ENCODE peak calls at places on chromosomes 11 and 22, in five cellular contexts. L is mesenchymal stem cell, E is tibial nerve, U is PC-9, K is pancreas. F is an unnamed sample.

GRCh38 chr11:23755076-23755475 is 741.8 kb upstream of the LUZP2 start:
- DNase-seq in E (no peak), K (no peak), L (no peak), U (no peak), F (no peak)

GRCh38 chr11:104970756-104971155 is 2.4 kb upstream of the CASP4 start:
- DNase-seq in L (no peak), E (no peak), U (no peak), K (no peak), F (no peak)

GRCh38 chr11:94595061-94595460 is 27.9 kb downstream of the PIWIL4 start:
- DNase-seq in E (no peak), U (no peak), L (no peak), K (no peak), F (no peak)

GRCh38 chr22:49753276-49753884 is 74.3 kb downstream of the BRD1 start:
- DNase-seq in U (no peak), E (no peak), K (no peak), L (no peak), F (no peak)

GRCh38 chr11:129374081-129374992 is 1.3 kb upstream of the BARX2 start:
- DNase-seq in K (no peak), L (peak), E (no peak), U (peak), F (no peak)

GRCh38 chr22:26610072-26610958 is 7.5 kb downstream of the CRYBB1 start:
- DNase-seq in K (no peak), U (no peak), L (peak), E (no peak), F (peak)

GRCh38 chr11:47991266-47991830 is 11.0 kb downstream of the PTPRJ start:
- DNase-seq in K (peak), E (no peak), L (peak), U (peak), F (no peak)

GRCh38 chr11:11505190-11505589 is 116.6 kb downstream of the GALNT18 start:
- DNase-seq in K (no peak), U (no peak), E (no peak), L (peak), F (no peak)

GRCh38 chr11:64545605-64546004 is 45.4 kb upstream of the SLC22A12 start:
- DNase-seq in K (no peak), E (no peak), U (peak), L (peak), F (no peak)

GRCh38 chr22:45462034-45462655 is 40.5 kb upstream of the FBLN1 start:
- DNase-seq in E (no peak), U (no peak), L (no peak), K (no peak), F (no peak)

GRCh38 chr11:69307871-69308381 is 14.0 kb downstream of the MYEOV start:
- DNase-seq in K (no peak), L (no peak), U (no peak), E (no peak), F (no peak)

GRCh38 chr11:87180743-87181142 is 143.0 kb downstream of the TMEM135 start:
- DNase-seq in L (peak), E (no peak), K (no peak), U (no peak), F (peak)

GRCh38 chr11:1226981-1227550 is 4.2 kb downstream of the MUC5B start:
- DNase-seq in K (no peak), U (no peak), L (no peak), E (no peak), F (no peak)

GRCh38 chr11:132943737-132944556 is 588.4 kb downstream of the OPCML start:
- DNase-seq in U (no peak), L (no peak), K (no peak), E (no peak), F (no peak)

GRCh38 chr22:42358643-42359558 is 73.3 kb downstream of the NFAM1 start:
- DNase-seq in E (no peak), K (no peak), L (no peak), U (no peak), F (no peak)

GRCh38 chr22:42356547-42356946 is 75.7 kb downstream of the NFAM1 start:
- DNase-seq in U (no peak), L (no peak), E (no peak), K (no peak), F (no peak)

GRCh38 chr22:42357634-42358296 is 74.4 kb downstream of the NFAM1 start:
- DNase-seq in K (peak), U (peak), L (no peak), E (no peak), F (no peak)

GRCh38 chr22:42353883-42354727 is 78.1 kb downstream of the NFAM1 start:
- DNase-seq in K (no peak), U (no peak), E (no peak), L (no peak), F (no peak)

DNA sequence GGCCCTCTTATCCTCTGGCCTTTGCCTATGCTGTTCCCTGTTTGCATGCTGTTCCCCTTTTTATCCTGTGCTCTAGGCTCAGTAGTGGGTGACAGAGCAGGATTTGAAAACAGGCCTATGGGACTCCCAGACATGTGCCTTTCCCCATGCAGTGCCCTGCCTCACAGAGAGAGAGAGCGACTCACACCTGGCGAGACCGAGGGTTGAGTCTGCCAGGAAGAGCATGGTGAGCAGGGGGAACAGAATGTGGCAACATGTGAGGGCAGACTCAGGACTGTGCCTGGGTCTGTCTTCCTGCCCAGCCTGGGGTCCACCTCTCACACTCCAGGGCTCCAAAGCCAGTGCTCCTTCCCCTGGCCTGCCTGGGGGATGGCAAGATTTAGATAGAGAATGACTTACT is 75.0 kb downstream of the NFAM1 start:
- DNase-seq in E (no peak), U (no peak), L (no peak), K (no peak), F (no peak)
- H3K4me3 ChIP-seq in E (no peak), U (no peak), L (no peak), K (no peak), F (no peak)

DNA sequence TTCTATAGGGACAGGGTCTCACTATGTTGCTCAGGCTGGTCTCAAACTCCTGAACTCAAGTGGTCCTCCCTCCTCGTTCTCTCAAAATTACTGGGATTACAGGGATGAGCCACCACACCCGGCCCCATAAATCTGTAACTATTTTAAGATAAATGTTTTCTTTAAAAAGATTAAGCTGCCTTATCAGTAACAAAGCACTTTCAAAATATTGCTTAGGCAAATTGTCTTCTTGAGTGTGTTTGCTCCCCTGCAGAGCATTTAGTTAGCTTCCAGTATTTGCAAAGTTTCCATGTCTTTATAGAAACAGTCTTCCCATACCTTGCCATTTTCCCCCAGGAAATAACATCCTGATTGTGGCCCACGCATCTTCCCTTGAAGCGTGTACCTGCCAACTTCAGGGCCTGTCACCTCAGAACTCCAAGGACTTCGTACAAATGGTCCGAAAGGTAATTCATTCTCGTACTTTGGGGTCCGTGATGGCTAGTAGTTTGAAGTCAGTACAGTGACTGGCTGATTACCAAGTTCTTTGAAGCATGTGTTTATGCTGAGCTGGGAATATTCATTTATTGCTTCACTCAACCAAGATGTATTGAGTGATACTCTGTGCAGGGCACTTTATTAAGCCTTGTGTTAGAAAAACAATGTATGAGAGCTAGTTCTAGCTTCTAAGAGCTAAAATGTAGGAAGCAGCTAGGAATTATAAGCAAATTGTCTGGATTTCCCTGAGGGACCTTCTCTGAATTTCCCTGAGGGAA is 30.4 kb upstream of the CRTAM start:
- DNase-seq in L (no peak), K (no peak), E (no peak), U (no peak), F (no peak)
- H3K4me3 ChIP-seq in L (no peak), K (no peak), E (no peak), U (no peak), F (no peak)

GRCh38 chr11:67500818-67501584 is 4.2 kb downstream of the PITPNM1 start:
- DNase-seq in E (no peak), K (no peak), L (no peak), U (no peak), F (no peak)
- H3K4me3 ChIP-seq in E (no peak), K (no peak), L (no peak), U (no peak), F (no peak)

GRCh38 chr22:25282671-25283561 is 63.5 kb downstream of the CRYBB2 start:
- DNase-seq in L (no peak), K (no peak), U (no peak), E (no peak), F (no peak)
- H3K4me3 ChIP-seq in L (no peak), K (no peak), U (no peak), E (no peak), F (no peak)